ENCODE peak calls at places on chromosome 7, in ten cellular contexts. R is gastrocnemius medialis; S is endothelial cell of umbilical vein; Y is tibial artery; X is right atrium auricular region; C is breast epithelium; F is IMR-90; A is stomach; I is CD8-positive, alpha-beta memory T cell; O is ovary. H is an unnamed sample.
A peak's percentile ranks its signal among the peaks of the same experiment; 100 is the strongest.

GRCh38 chr7:64429232-64429631 is 115.5 kb downstream of the ZNF736 start:
- DNase-seq in F (no peak), X (no peak), C (no peak), O (no peak), I (no peak), A (no peak), Y (no peak), R (no peak), S (no peak), H (no peak)

GRCh38 chr7:50653997-50654425 is 88.8 kb upstream of the DDC start:
- DNase-seq in C (no peak), F (peak; percentile 20), X (peak; percentile 93), O (no peak), I (no peak), R (peak; percentile 94), A (peak; percentile 31), S (no peak), Y (peak; percentile 90), H (no peak)

GRCh38 chr7:135976312-135977019 is 693 bp downstream of the MTPN start:
- DNase-seq in O (no peak), I (peak; percentile 43), R (peak; percentile 19), X (no peak), F (peak; percentile 1), S (peak; percentile 25), Y (no peak), A (no peak), C (no peak), H (no peak)

GRCh38 chr7:66845382-66846095 is 75.5 kb upstream of the TMEM248 start:
- DNase-seq in R (no peak), I (no peak), A (no peak), F (no peak), S (no peak), X (no peak), C (no peak), O (peak; percentile 45), Y (no peak), H (no peak)

GRCh38 chr7:45394117-45394708 is 180.0 kb upstream of the ADCY1 start:
- DNase-seq in X (no peak), Y (no peak), F (no peak), A (no peak), R (no peak), S (no peak), C (no peak), O (no peak), I (no peak), H (no peak)

GRCh38 chr7:45978010-45978681 is 57.1 kb upstream of the IGFBP3 start:
- DNase-seq in R (no peak), A (peak; percentile 32), I (no peak), O (no peak), C (no peak), S (peak; percentile 71), X (no peak), F (peak; percentile 99), Y (no peak), H (no peak)

GRCh38 chr7:110677405-110677804 is 413.5 kb upstream of the LRRN3 start:
- DNase-seq in S (no peak), I (no peak), F (peak; percentile 66), C (no peak), R (no peak), Y (no peak), X (no peak), A (no peak), O (no peak), H (no peak)

GRCh38 chr7:20304366-20304765 is 26.3 kb upstream of the ITGB8 start:
- DNase-seq in R (no peak), I (no peak), F (no peak), Y (no peak), O (no peak), X (no peak), A (no peak), S (no peak), C (no peak), H (no peak)

GRCh38 chr7:69457912-69458491 is 140.3 kb upstream of the AUTS2 start:
- DNase-seq in A (no peak), X (peak; percentile 74), C (no peak), O (no peak), Y (no peak), I (no peak), R (peak; percentile 17), S (no peak), F (no peak), H (peak; percentile 16)

GRCh38 chr7:31106303-31107105 is 54.4 kb downstream of the ADCYAP1R1 start:
- DNase-seq in S (no peak), X (peak; percentile 38), I (no peak), F (no peak), A (no peak), C (no peak), R (no peak), O (no peak), Y (no peak), H (no peak)

GRCh38 chr7:31981874-31982390 is 88.3 kb downstream of the PDE1C start:
- DNase-seq in F (no peak), S (no peak), A (no peak), C (no peak), I (no peak), R (no peak), O (no peak), Y (no peak), X (no peak), H (no peak)

GRCh38 chr7:65946895-65947294 is 35.1 kb downstream of the GUSB start:
- DNase-seq in Y (peak; percentile 41), F (peak; percentile 37), X (no peak), I (no peak), C (no peak), A (no peak), R (peak; percentile 25), S (peak; percentile 35), O (peak; percentile 55), H (no peak)

GRCh38 chr7:154178890-154179289 is 126.7 kb downstream of the DPP6 start:
- DNase-seq in X (no peak), F (no peak), O (no peak), R (no peak), C (no peak), I (no peak), S (no peak), Y (no peak), A (no peak), H (no peak)

GRCh38 chr7:127769696-127770400 is 117.9 kb downstream of the SND1 start:
- DNase-seq in X (no peak), R (no peak), C (no peak), S (peak; percentile 13), Y (no peak), A (no peak), O (no peak), F (peak; percentile 58), I (no peak), H (no peak)

GRCh38 chr7:146736446-146737190 is 620.0 kb downstream of the CNTNAP2 start:
- DNase-seq in S (no peak), C (no peak), A (no peak), I (no peak), O (no peak), R (no peak), X (no peak), F (no peak), Y (no peak), H (no peak)

GRCh38 chr7:132571970-132572369 is 4.3 kb downstream of the PLXNA4 start:
- DNase-seq in X (no peak), Y (no peak), I (no peak), S (no peak), F (no peak), O (no peak), R (no peak), C (no peak), A (no peak), H (no peak)

GRCh38 chr7:6121141-6121540 is 90.0 kb downstream of the ANKRD61 start:
- DNase-seq in R (no peak), O (no peak), X (no peak), F (peak; percentile 61), I (no peak), Y (no peak), S (no peak), A (no peak), C (no peak), H (no peak)

GRCh38 chr7:78039791-78040776 is 241.5 kb downstream of the PHTF2 start:
- DNase-seq in R (no peak), F (no peak), O (no peak), A (peak; percentile 31), S (peak; percentile 6), Y (peak; percentile 26), C (no peak), I (peak; percentile 20), X (no peak), H (no peak)

GRCh38 chr7:37212526-37212925 is 236.1 kb downstream of the ELMO1 start:
- DNase-seq in R (no peak), Y (no peak), C (no peak), S (peak; percentile 95), I (no peak), X (no peak), A (no peak), O (no peak), F (no peak), H (no peak)
- H3K27ac ChIP-seq in R (no peak overlapping the region), Y (no peak overlapping the region), C (no peak overlapping the region), S (no peak overlapping the region), I (no peak overlapping the region), X (peak overlapping the region; percentile 53), A (no peak overlapping the region), O (no peak overlapping the region), F (no peak overlapping the region), H (peak overlapping the region; percentile 78)

GRCh38 chr7:105060394-105060793 is 46.4 kb downstream of the KMT2E start:
- DNase-seq in I (no peak), Y (no peak), F (no peak), S (no peak), A (no peak), C (no peak), X (no peak), R (no peak), O (no peak), H (no peak)
- H3K27ac ChIP-seq in I (no peak overlapping the region), Y (no peak overlapping the region), F (no peak overlapping the region), S (no peak overlapping the region), A (no peak overlapping the region), C (no peak overlapping the region), X (no peak overlapping the region), R (no peak overlapping the region), O (no peak overlapping the region), H (no peak overlapping the region)

DNA sequence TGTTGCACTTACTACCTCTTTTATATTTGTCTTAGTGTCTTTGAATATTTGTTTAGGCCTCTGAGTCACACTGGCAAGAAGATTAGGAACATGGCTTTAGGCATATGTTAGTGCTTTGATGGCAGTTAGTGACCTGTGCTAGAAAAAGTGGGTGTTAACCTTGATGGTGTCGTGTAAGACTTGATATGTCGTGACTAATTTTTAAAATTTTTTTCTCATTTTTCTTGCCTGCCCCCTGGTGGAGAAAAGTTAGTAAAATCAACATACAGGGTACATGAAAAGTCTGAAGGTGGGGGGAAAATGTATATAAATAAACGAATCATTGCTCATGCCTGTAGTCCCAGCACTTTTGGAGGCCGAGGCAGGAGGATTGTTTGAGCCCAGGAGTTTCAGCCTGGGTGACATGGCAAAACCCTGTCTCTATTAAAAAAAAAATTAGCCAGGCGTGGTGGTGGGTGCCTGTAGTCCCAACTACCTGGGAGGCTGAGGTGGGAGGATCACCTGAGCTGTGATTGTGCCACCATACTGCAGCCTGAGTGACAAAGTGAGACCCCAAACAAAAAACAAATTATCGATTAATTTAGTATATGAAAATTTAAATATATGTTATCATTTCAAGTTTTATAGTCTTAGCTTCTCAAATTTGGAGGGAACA is 44.6 kb downstream of the TAX1BP1 start:
- DNase-seq in I (peak; percentile 50), O (no peak), R (no peak), F (peak; percentile 70), C (no peak), X (no peak), Y (no peak), A (no peak), S (peak; percentile 85), H (peak; percentile 14)
- H3K27ac ChIP-seq in I (no peak overlapping the region), O (no peak overlapping the region), R (no peak overlapping the region), F (no peak overlapping the region), C (no peak overlapping the region), X (no peak overlapping the region), Y (no peak overlapping the region), A (peak overlapping the region; percentile 24), S (no peak overlapping the region), H (no peak overlapping the region)

GRCh38 chr7:121302214-121302745 is 26.5 kb upstream of the WNT16 start:
- DNase-seq in I (no peak), C (no peak), F (peak; percentile 89), R (no peak), A (no peak), S (no peak), X (no peak), Y (no peak), O (no peak), H (no peak)
- H3K27ac ChIP-seq in I (no peak overlapping the region), C (no peak overlapping the region), F (peak overlapping the region; percentile 84), R (no peak overlapping the region), A (no peak overlapping the region), S (no peak overlapping the region), X (no peak overlapping the region), Y (no peak overlapping the region), O (no peak overlapping the region), H (no peak overlapping the region)